ENCODE peak calls at places on chromosomes 6 and 20, in four cellular contexts. C is ovary, G is IMR-90, I is tibial nerve. K is an unnamed sample.

GRCh38 chr6:50714487-50715379 is 1.4 kb downstream of the TFAP2D start:
- DNase-seq in C (no peak), G (no peak), I (no peak), K (no peak)

GRCh38 chr20:23519556-23519955 is 28.6 kb downstream of the CST8 start:
- DNase-seq in C (no peak), G (no peak), I (no peak), K (no peak)

GRCh38 chr6:43021270-43022047 is at the start of gene RRP36:
- DNase-seq in C (peak; percentile 68), G (peak; percentile 58), I (peak; percentile 42), K (peak; percentile 71)

GRCh38 chr6:137432054-137432545 is 62.1 kb downstream of the OLIG3 start:
- DNase-seq in C (no peak), G (no peak), I (no peak), K (no peak)

GRCh38 chr6:39100358-39100757 is 14.6 kb downstream of the SAYSD1 start:
- DNase-seq in C (no peak), G (no peak), I (no peak), K (no peak)

GRCh38 chr6:72984981-72985665 is 240.2 kb downstream of the KHDC1L start:
- DNase-seq in C (no peak), G (peak; percentile 11), I (no peak), K (no peak)

GRCh38 chr6:37516076-37516919 is 16.6 kb upstream of the CCDC167 start:
- DNase-seq in C (no peak), G (no peak), I (no peak), K (peak; percentile 83)

GRCh38 chr6:54932622-54933021 is 86.1 kb downstream of the FAM83B start:
- DNase-seq in C (no peak), G (no peak), I (no peak), K (no peak)

GRCh38 chr6:16658661-16659060 is 102.6 kb downstream of the ATXN1 start:
- DNase-seq in C (no peak), G (no peak), I (no peak), K (no peak)

GRCh38 chr20:25408170-25408547 is 686 bp downstream of the GINS1 start:
- DNase-seq in C (no peak), G (no peak), I (no peak), K (no peak)

GRCh38 chr6:101761124-101761601 is 367.7 kb downstream of the GRIK2 start:
- DNase-seq in C (no peak), G (peak; percentile 79), I (no peak), K (no peak)

GRCh38 chr6:54173084-54173483 is 61.8 kb downstream of the MLIP start:
- DNase-seq in C (no peak), G (no peak), I (no peak), K (no peak)

GRCh38 chr6:122704086-122704485 is 75.4 kb upstream of the FABP7 start:
- DNase-seq in C (no peak), G (no peak), I (no peak), K (no peak)

GRCh38 chr20:49862607-49863200 is 50.1 kb downstream of the SLC9A8 start:
- DNase-seq in C (no peak), G (no peak), I (no peak), K (no peak)

GRCh38 chr6:11618533-11618932 is 81.0 kb downstream of the TMEM170B start:
- DNase-seq in C (no peak), G (peak; percentile 49), I (no peak), K (no peak)

GRCh38 chr6:134938896-134939295 is 11.0 kb downstream of the ALDH8A1 start:
- DNase-seq in C (no peak), G (peak; percentile 72), I (no peak), K (no peak)

GRCh38 chr6:107786179-107786578 is 37.9 kb downstream of the SCML4 start:
- DNase-seq in C (no peak), G (no peak), I (no peak), K (no peak)

GRCh38 chr20:47258745-47259695 is 97.5 kb downstream of the ZMYND8 start:
- DNase-seq in C (no peak), G (peak; percentile 63), I (peak; percentile 46), K (no peak)

GRCh38 chr6:42637681-42638080 is 73.9 kb downstream of the UBR2 start:
- DNase-seq in C (no peak), G (no peak), I (no peak), K (no peak)

GRCh38 chr6:35764238-35764896 is 12.0 kb upstream of the CLPSL2 start:
- DNase-seq in C (no peak), G (no peak), I (no peak), K (peak; percentile 35)

GRCh38 chr6:144297498-144298166 is 12.5 kb downstream of the UTRN start:
- DNase-seq in C (no peak), G (no peak), I (no peak), K (no peak)

GRCh38 chr6:75368151-75368779 is 83.7 kb upstream of the TMEM30A start:
- DNase-seq in C (no peak), G (peak; percentile 22), I (no peak), K (no peak)

GRCh38 chr20:12311102-12311865 is 393.6 kb downstream of the BTBD3 start:
- DNase-seq in C (no peak), G (no peak), I (no peak), K (no peak)

GRCh38 chr6:25519856-25520255 is 132.2 kb upstream of the SCGN start:
- DNase-seq in C (no peak), G (no peak), I (no peak), K (no peak)

GRCh38 chr6:168132531-168133184 is 53.6 kb upstream of the FRMD1 start:
- DNase-seq in C (peak; percentile 45), G (peak; percentile 80), I (no peak), K (no peak)

GRCh38 chr6:38095054-38095453 is 275.5 kb downstream of the ZFAND3 start:
- DNase-seq in C (no peak), G (peak; percentile 79), I (no peak), K (no peak)

GRCh38 chr6:133707456-133707855 is 181.5 kb upstream of the TCF21 start:
- DNase-seq in C (no peak), G (peak; percentile 97), I (no peak), K (no peak)

GRCh38 chr6:128725271-128726233 is 157.4 kb upstream of the LAMA2 start:
- DNase-seq in C (peak; percentile 23), G (peak; percentile 38), I (no peak), K (no peak)

GRCh38 chr6:118752803-118753202 is 101.4 kb upstream of the CEP85L start:
- DNase-seq in C (peak; percentile 25), G (no peak), I (no peak), K (no peak)

GRCh38 chr6:48074368-48074767 is 36.6 kb downstream of the PTCHD4 start:
- DNase-seq in C (no peak), G (no peak), I (no peak), K (no peak)

GRCh38 chr6:84653027-84653551 is 111.3 kb downstream of the TBX18 start:
- DNase-seq in C (no peak), G (no peak), I (no peak), K (no peak)

GRCh38 chr6:169957351-169957963 is 206.0 kb downstream of the ERMARD start:
- DNase-seq in C (peak; percentile 6), G (no peak), I (no peak), K (no peak)

GRCh38 chr20:23369424-23369823 is 7.4 kb downstream of the GZF1 start:
- DNase-seq in C (no peak), G (no peak), I (no peak), K (no peak)

GRCh38 chr6:106510090-106510970 is 119.0 kb downstream of the RTN4IP1 start:
- DNase-seq in C (peak; percentile 53), G (no peak), I (no peak), K (peak; percentile 36)

GRCh38 chr6:107689881-107690545 is 134.1 kb downstream of the SCML4 start:
- DNase-seq in C (no peak), G (no peak), I (no peak), K (no peak)

GRCh38 chr6:31958741-31959739 is at the start of the genes NELFE and SKIC2:
- DNase-seq in C (peak; percentile 98), G (peak; percentile 98), I (peak; percentile 95), K (peak; percentile 97)

GRCh38 chr6:71321344-71321743 is 32.7 kb downstream of the OGFRL1 start:
- DNase-seq in C (no peak), G (no peak), I (no peak), K (no peak)

DNA sequence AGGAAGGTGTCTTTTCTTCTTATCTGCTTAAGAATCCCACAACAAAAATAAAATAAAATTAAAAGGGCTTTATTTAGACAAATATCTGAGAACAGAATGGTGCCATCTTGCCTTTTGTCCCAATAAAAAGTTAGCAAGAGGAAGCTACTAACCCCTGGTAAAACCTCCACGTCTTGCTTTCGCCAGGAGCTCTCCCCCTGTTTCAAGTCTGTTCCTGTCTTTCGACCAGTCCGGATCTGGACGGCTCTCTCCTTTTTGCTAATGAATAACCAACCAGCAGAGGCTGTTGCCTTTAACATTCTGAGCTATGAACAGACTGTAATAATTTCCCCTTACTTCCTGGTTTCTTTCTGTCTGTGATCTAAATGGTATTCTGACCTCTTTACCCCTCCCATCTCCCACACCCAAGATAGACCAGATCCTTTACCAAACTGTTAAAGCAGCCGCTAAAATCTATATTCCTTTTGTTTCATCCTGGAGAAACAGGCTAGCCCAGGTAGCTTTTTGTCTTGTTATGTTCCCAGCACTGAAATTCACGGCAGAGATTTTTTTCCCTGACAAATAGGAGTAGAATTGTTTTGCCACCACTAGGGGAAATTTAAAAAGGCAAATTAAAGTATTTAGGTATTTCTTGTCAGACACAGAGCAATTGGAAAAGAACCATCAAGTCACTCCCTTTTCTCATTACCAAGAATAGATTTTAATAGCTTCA is at the start of gene FRK:
- DNase-seq in C (peak; percentile 13), G (peak; percentile 24), I (no peak), K (no peak)
- H3K4me3 ChIP-seq in C (peak within 1 kb of the TSS; percentile 40), G (peak within 1 kb of the TSS; percentile 20), I (no peak within 1 kb of the TSS), K (peak within 1 kb of the TSS; percentile 39)

GRCh38 chr6:157021267-157022021 is 244.3 kb downstream of the ARID1B start:
- DNase-seq in C (peak; percentile 90), G (peak; percentile 81), I (peak; percentile 82), K (peak; percentile 95)
- TF ChIP-seq POLR2A in C (peak; percentile 95), G (peak; percentile 95), I (peak; percentile 96), K (peak; percentile 87)

DNA sequence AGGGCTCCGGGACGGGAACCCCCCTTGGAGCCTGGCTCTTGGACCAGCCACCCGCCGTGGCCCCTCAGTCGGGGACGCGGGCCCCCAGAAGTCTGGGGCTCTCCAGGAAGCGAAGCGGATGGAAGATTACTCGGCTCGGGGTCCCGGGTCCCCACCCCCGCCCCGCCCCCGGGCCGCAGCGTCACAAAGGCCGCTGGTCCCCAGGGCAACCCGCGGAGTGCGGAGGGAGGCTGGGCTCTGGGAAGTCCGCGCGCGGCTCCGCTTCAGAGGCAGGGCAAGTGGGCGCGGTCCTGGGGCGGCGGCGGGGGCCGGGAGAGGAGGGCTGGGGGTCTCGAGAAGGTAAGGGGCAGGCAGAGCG is at the start of gene FNDC11:
- DNase-seq in C (no peak), G (no peak), I (no peak), K (no peak)
- H3K4me3 ChIP-seq in C (peak within 1 kb of the TSS; percentile 39), G (peak within 1 kb of the TSS; percentile 63), I (peak within 1 kb of the TSS; percentile 52), K (peak within 1 kb of the TSS; percentile 41)

DNA sequence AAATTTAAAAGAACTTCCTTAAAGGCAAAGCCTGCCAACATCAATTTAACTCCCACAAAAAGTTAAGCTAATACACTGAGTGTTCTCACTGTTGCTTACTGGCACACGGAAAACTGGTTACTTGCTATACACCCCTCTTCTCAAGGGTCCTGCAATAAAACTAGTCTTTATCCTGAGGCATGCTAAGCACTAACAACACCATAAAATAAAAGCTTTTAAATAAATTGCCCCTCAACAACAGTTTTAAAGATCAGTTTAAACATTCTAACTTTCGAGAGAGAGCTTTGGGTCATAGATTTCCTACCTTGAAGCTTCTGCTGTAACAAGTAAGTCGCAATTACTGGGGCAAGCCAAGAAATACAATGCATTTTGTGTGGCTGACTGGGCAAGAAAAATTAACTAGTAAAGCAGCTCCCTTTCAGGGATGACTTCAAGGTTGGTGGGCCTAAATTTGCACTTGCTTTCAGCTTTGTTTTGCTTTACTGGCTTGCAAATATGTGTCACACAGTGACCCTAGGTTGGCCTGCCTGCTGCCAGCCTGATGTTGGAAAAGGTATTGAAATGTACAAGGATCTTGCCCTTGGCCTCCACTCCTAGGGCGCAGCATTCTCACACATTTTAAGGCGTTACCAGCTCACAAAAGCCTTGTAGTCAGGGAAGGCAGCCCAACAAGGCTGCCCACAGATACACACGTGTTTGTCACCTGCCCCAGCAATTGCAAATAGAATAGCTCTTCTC is 4.0 kb upstream of the HEY2 start:
- DNase-seq in C (no peak), G (no peak), I (no peak), K (no peak)
- TF ChIP-seq POLR2A in C (no peak), G (no peak), I (no peak), K (no peak)